ENCODE peak calls at places on chromosome 5, in nine cellular contexts. J is SW 1271; N is activated T-cell treated with anti-CD3 and anti-CD28 coated beads, Interleukin-2, amount 50 U/mL, for 48 hours; V is stimulated activated CD8-positive, alpha-beta memory T cell treated with anti-CD3 and anti-CD28 coated beads, Interleukin-4, amount 100 ng/mL, for 24 hours; H is Ammon's horn; K is AG08395; D is NCI-H69; F is stimulated activated naive CD4-positive, alpha-beta T cell treated with Interleukin-2 at 50 U/mL for 16 hours; O is left cardiac atrium. L is an unnamed sample.

GRCh38 chr5:93164690-93165089 is 416.3 kb downstream of the NR2F1-AS1 start:
- DNase-seq in H (peak), V (no peak), D (peak), J (peak), K (peak), F (no peak), O (no peak), N (no peak), L (no peak)

GRCh38 chr5:65796269-65796668 is 74.3 kb downstream of the NLN start:
- DNase-seq in H (no peak), D (no peak), K (no peak), F (no peak), V (no peak), O (no peak), N (no peak), J (no peak), L (no peak)

GRCh38 chr5:138934971-138935370 is 59.8 kb upstream of the LRRTM2 start:
- DNase-seq in K (no peak), N (no peak), J (no peak), H (no peak), V (no peak), O (no peak), D (no peak), F (no peak), L (no peak)

GRCh38 chr5:133259199-133259997 is 207.6 kb downstream of the HSPA4 start:
- DNase-seq in J (no peak), K (no peak), F (no peak), N (no peak), O (no peak), V (no peak), H (no peak), D (peak), L (no peak)

GRCh38 chr5:124887223-124887622 is 140.8 kb upstream of the ZNF608 start:
- DNase-seq in F (no peak), H (peak), N (no peak), O (no peak), D (peak), K (no peak), J (no peak), V (no peak), L (no peak)

GRCh38 chr5:127878174-127878750 is 175.1 kb downstream of the CCDC192 start:
- DNase-seq in K (peak), D (peak), O (peak), J (peak), V (no peak), N (no peak), F (no peak), H (peak), L (no peak)

GRCh38 chr5:68054625-68055024 is 160.9 kb upstream of the PIK3R1 start:
- DNase-seq in N (no peak), J (no peak), V (no peak), O (no peak), D (peak), K (no peak), F (no peak), H (no peak), L (no peak)

GRCh38 chr5:180825768-180826525 is 23.3 kb upstream of the MGAT1 start:
- DNase-seq in V (no peak), D (peak), H (peak), O (no peak), J (peak), K (peak), F (no peak), N (peak), L (peak)

GRCh38 chr5:35484241-35484640 is 133.4 kb upstream of the SPEF2 start:
- DNase-seq in O (no peak), H (no peak), V (no peak), K (no peak), D (no peak), J (no peak), N (no peak), F (no peak), L (no peak)

GRCh38 chr5:40238066-40238745 is 441.5 kb upstream of the PTGER4 start:
- DNase-seq in N (no peak), O (no peak), K (no peak), F (no peak), J (no peak), H (no peak), D (no peak), V (no peak), L (no peak)

GRCh38 chr5:8644377-8644776 is 775.4 kb downstream of the MTRR start:
- DNase-seq in D (no peak), O (no peak), F (no peak), N (no peak), K (no peak), H (no peak), J (no peak), V (no peak), L (no peak)

GRCh38 chr5:153718713-153719112 is 228.2 kb downstream of the GRIA1 start:
- DNase-seq in H (no peak), O (peak), K (no peak), D (no peak), F (no peak), V (no peak), N (no peak), J (no peak), L (no peak)